ENCODE peak calls at places on chromosome 11, in five cellular contexts. L is IMR-90, H is HepG2, K is A549, A is K562. M is an unnamed sample.

GRCh38 chr11:106186630-106187029 is 109.2 kb downstream of the AASDHPPT start:
- DNase-seq in H (no peak), A (no peak), K (peak), L (no peak), M (no peak)

GRCh38 chr11:11347583-11347982 is 5.5 kb downstream of the CSNK2A3 start:
- DNase-seq in L (no peak), K (no peak), H (no peak), A (no peak), M (no peak)

GRCh38 chr11:8381343-8381742 is 117.7 kb upstream of the LMO1 start:
- DNase-seq in A (no peak), H (no peak), K (no peak), L (no peak), M (no peak)

GRCh38 chr11:56545531-56545930 is 2.5 kb upstream of the OR5M11 start:
- DNase-seq in A (no peak), K (no peak), L (no peak), H (no peak), M (no peak)

GRCh38 chr11:119319702-119320592 is 3.0 kb upstream of the MCAM start:
- DNase-seq in H (no peak), A (peak), L (no peak), K (no peak), M (no peak)

GRCh38 chr11:45304111-45304991 is 18.2 kb upstream of the SYT13 start:
- DNase-seq in K (no peak), H (no peak), L (no peak), A (no peak), M (no peak)

GRCh38 chr11:67366546-67366945 is 6.9 kb downstream of the CLCF1 start:
- DNase-seq in L (no peak), A (no peak), K (no peak), H (no peak), M (no peak)

GRCh38 chr11:37504066-37504611 is 906.1 kb upstream of the RAG2 start:
- DNase-seq in A (no peak), K (no peak), L (peak), H (no peak), M (no peak)

GRCh38 chr11:131807876-131808275 is 437.5 kb downstream of the NTM start:
- DNase-seq in A (no peak), L (no peak), K (no peak), H (no peak), M (no peak)

GRCh38 chr11:33899383-33900037 is 7.6 kb upstream of the LMO2 start:
- DNase-seq in L (peak), H (no peak), K (peak), A (peak), M (no peak)

GRCh38 chr11:4643084-4643483 is 698 bp upstream of the OR51E1 start:
- DNase-seq in K (no peak), H (no peak), L (no peak), A (no peak), M (no peak)

GRCh38 chr11:63599211-63600122 is 14.8 kb downstream of the PLAAT3 start:
- DNase-seq in K (peak), L (peak), H (no peak), A (peak), M (no peak)

GRCh38 chr11:1756791-1757771 is 6.6 kb downstream of the CTSD start:
- DNase-seq in K (no peak), L (no peak), H (no peak), A (no peak), M (no peak)

GRCh38 chr11:130118636-130119387 is 40.8 kb upstream of the ST14 start:
- DNase-seq in K (no peak), A (no peak), H (peak), L (no peak), M (no peak)

GRCh38 chr11:8253566-8253965 is 10.1 kb downstream of the LMO1 start:
- DNase-seq in K (no peak), A (no peak), L (no peak), H (no peak), M (peak)

GRCh38 chr11:13963169-13963948 is 836 bp downstream of the SPON1 start:
- DNase-seq in L (peak), A (peak), H (no peak), K (no peak), M (no peak)

GRCh38 chr11:62604460-62605130 is 2.9 kb upstream of the MTA2 start:
- DNase-seq in L (no peak), H (peak), A (no peak), K (peak), M (no peak)

GRCh38 chr11:72413914-72414628 is 20.3 kb downstream of the CLPB start:
- DNase-seq in K (peak), A (peak), H (peak), L (peak), M (peak)

GRCh38 chr11:65646921-65647701 is 9.2 kb downstream of the SIPA1 start:
- DNase-seq in H (no peak), K (peak), A (no peak), L (no peak), M (no peak)

GRCh38 chr11:102184269-102184987 is 74.2 kb downstream of the YAP1 start:
- DNase-seq in H (no peak), A (no peak), K (no peak), L (no peak), M (no peak)

GRCh38 chr11:3225159-3225758 is 6.6 kb upstream of the MRGPRG start:
- DNase-seq in L (no peak), H (no peak), A (no peak), K (no peak), M (no peak)

GRCh38 chr11:3222941-3223905 is 4.6 kb upstream of the MRGPRG start:
- DNase-seq in H (no peak), K (no peak), A (no peak), L (no peak), M (no peak)

GRCh38 chr11:3223932-3224729 is 5.5 kb upstream of the MRGPRG start:
- DNase-seq in K (no peak), L (no peak), A (no peak), H (no peak), M (peak)

GRCh38 chr11:3225826-3226750 is 6.1 kb downstream of the MRGPRE start:
- DNase-seq in H (no peak), L (no peak), K (no peak), A (no peak), M (no peak)

DNA sequence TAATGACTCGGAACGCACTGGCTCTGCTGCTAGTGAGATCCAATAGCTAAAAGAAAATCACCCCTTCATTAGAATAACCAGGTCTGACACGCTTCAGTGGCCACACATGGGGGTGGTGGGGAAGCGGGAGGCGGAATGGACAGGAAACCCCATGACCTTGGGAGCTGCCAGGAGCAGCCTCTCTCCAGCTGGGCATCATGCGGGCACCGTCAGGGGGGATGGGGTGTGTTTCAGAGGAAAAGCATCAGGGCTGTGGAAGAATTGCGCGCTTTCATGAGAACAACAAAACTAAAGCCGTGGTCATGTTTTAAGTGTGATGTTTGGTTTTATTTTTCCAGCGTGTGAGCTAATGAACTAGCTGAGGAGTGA is 6.1 kb upstream of the MRGPRG start:
- DNase-seq in H (no peak), K (no peak), L (no peak), A (no peak), M (no peak)
- TF ChIP-seq CEBPB in H (no peak), K (no peak), L (no peak), A (no peak), M (no peak)

DNA sequence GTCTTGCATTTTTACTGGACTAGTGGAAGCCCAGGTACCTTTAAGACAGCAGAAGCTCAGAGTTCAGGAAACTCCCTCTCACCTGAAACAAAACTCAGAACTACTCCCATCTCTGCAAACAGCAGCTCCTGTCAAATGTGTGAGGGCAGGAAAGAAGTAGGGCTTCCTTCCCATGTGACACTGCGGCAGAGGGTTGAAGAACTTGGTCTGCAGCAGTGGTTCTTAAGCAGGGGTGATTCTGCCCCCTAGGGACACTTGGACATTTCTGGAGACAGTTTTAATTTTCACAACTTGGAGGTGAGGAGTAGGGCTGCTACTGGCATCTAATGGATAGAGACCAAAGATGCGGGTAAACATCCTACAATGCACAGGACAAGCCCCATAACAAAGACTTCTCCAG is 63.4 kb downstream of the RCN1 start:
- DNase-seq in K (peak), H (no peak), A (no peak), L (peak), M (no peak)
- TF ChIP-seq MAFK in K (no peak), H (no peak), A (no peak), L (no peak), M (no peak)

DNA sequence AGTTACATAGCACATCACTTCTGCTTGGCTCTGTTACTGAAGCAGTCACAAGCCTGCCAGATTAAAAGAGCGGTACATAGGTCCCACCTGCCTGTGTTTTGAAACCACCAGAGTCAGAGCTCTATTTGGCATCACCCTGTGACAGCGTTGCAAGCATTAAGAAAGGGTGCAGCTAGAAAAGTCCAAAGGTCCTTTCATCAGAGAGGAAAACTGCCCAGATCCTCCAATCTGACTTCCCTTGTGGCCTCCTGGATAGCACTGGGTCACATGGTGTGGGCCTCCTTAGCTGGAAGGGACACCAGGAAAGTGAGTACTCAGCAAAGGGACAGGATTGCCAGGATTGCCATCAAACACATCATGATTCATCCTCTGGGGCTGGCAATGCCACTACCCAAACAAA is 22.9 kb downstream of the STX3 start:
- DNase-seq in A (no peak), K (peak), L (no peak), H (peak), M (no peak)
- TF ChIP-seq CEBPB in A (no peak), K (no peak), L (no peak), H (no peak), M (no peak)

GRCh38 chr11:77710358-77710757 is 72.8 kb upstream of the CLNS1A start:
- DNase-seq in A (no peak), K (peak), H (peak), L (peak), M (no peak)
- TF ChIP-seq MAFK in A (no peak), K (no peak), H (no peak), L (no peak), M (no peak)

DNA sequence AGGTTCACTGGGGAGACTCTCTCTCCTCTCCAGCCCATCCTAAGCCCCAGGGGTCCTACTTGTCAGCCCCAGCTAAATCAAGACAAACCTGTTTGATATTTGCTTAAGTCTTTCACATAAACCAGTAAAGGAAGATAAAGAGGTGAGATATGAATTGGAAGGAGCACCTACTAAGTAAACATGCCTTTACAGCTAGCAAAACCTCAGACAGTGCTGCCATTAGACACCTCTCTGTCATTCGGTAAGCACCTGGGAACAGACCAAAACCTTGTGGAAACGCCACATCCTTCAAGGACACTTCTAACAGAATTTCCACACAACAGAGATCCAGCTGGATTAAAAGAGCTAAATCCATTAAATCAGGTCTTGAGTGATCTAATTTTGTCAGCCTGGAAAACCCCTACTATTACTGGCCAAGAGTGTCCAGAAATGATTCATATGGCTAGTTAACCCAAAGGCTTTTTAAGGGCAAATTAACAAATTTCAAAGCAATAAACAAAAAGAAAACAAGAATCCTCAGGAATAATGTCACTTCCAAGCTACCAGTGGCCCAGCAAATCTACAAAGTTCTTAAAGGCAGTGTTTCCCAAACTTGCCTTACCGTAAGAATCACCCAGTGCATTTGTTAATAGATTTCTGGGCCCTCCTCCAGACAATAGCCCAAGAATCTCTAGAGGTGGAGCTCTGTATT is 2.4 kb downstream of the VPS37C start:
- DNase-seq in L (peak), A (no peak), K (no peak), H (no peak), M (no peak)
- TF ChIP-seq CEBPB in L (peak), A (no peak), K (no peak), H (no peak), M (no peak)

GRCh38 chr11:27795955-27796861 is 96.0 kb upstream of the BDNF start:
- DNase-seq in A (no peak), H (no peak), L (peak), K (no peak), M (peak)
- TF ChIP-seq MAFK in A (no peak), H (no peak), L (no peak), K (no peak), M (no peak)

DNA sequence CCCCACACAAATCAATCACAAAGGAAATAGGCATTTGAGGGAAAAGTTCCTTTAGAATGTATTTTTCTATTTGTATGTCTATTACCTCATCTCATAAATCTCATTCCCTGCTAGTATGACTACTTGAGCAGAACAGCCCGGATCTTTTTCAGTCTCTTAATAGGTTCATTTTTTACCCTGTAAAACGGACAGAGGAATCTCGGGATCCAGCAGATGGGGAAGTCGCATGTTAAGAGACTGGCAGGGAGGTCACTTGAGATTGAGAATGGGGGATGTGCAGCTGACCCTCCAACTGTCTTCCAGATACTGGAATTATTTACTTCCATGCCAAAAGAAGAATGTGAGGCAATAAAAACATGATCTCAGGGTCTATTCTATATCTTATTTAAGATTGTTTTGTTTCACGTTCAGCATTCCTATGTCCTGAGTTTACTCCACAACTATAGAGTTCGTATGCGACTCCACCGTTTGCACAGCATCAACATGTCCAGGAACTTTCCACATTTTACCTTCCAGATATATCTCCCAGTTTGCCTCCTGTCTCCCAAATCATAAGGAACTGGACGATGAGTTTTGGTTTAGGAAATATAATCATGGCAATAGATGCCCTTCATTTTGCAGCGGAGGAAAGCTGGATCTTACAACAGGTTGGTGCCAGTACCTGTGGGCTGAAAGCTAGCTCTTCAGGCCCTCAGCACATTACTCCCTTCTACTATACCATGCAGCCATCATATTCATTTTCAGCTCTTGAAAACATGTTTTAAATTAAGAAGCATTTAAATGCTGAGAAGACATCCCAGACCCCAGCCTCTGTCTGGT is 181.5 kb downstream of the MAML2 start:
- DNase-seq in K (no peak), L (peak), H (no peak), A (no peak), M (no peak)
- TF ChIP-seq CEBPB in K (no peak), L (peak), H (no peak), A (no peak), M (no peak)

GRCh38 chr11:107598225-107599139 is 7.5 kb downstream of the ELMOD1 start:
- DNase-seq in H (no peak), A (no peak), K (peak), L (no peak), M (no peak)
- TF ChIP-seq MAFK in H (peak), A (no peak), K (peak), L (no peak), M (peak)